ENCODE peak calls at places on chromosome 9, in eight cellular contexts. X, T, H, S, C, D, Q and E are unnamed samples.

GRCh38 chr9:37917801-37918664 is 14.1 kb upstream of the SLC25A51 start:
- DNase-seq in C (no peak), T (no peak), X (peak), D (no peak), Q (no peak), S (no peak), H (peak), E (no peak)

GRCh38 chr9:99966720-99967119 is 60.3 kb downstream of the STX17 start:
- DNase-seq in Q (no peak), D (no peak), X (no peak), C (no peak), H (no peak), T (peak), S (peak), E (no peak)

GRCh38 chr9:129140397-129141065 is 29.3 kb downstream of the PTPA start:
- DNase-seq in Q (peak), D (peak), H (peak), X (peak), C (peak), T (no peak), S (no peak), E (peak)

GRCh38 chr9:79709945-79710674 is 138.3 kb downstream of the TLE4 start:
- DNase-seq in Q (no peak), X (no peak), S (no peak), D (no peak), H (no peak), T (no peak), C (no peak), E (no peak)

GRCh38 chr9:108634164-108634563 is 221.6 kb downstream of the ACTL7B start:
- DNase-seq in H (no peak), C (peak), Q (no peak), D (no peak), S (peak), T (no peak), X (no peak), E (no peak)

GRCh38 chr9:35669331-35670145 is 4.2 kb upstream of the CA9 start:
- DNase-seq in S (no peak), Q (no peak), T (no peak), D (no peak), H (no peak), C (peak), X (no peak), E (no peak)

GRCh38 chr9:77839459-77840140 is 191.5 kb upstream of the GNA14 start:
- DNase-seq in C (no peak), H (no peak), T (no peak), X (no peak), Q (no peak), S (peak), D (no peak), E (no peak)

GRCh38 chr9:8659121-8659520 is 859.5 kb upstream of the DMAC1 start:
- DNase-seq in C (no peak), Q (no peak), D (no peak), X (no peak), H (no peak), T (no peak), S (no peak), E (no peak)

GRCh38 chr9:96048954-96049831 is 173.7 kb downstream of the ERCC6L2 start:
- DNase-seq in Q (no peak), C (no peak), X (peak), S (no peak), T (no peak), H (peak), D (no peak), E (no peak)

GRCh38 chr9:87894998-87895625 is 12.4 kb downstream of the SPATA31E1 start:
- DNase-seq in C (no peak), H (no peak), S (no peak), X (no peak), Q (no peak), T (no peak), D (no peak), E (no peak)

GRCh38 chr9:108478431-108478837 is 377.4 kb downstream of the ACTL7B start:
- DNase-seq in T (no peak), X (peak), C (peak), H (peak), S (no peak), D (no peak), Q (peak), E (no peak)

GRCh38 chr9:102135768-102136167 is 397.3 kb upstream of the GRIN3A start:
- DNase-seq in T (no peak), S (no peak), X (no peak), C (no peak), D (no peak), Q (no peak), H (no peak), E (no peak)

GRCh38 chr9:105973811-105974407 is 279.6 kb downstream of the TMEM38B start:
- DNase-seq in S (no peak), Q (no peak), C (no peak), X (no peak), T (no peak), D (no peak), H (no peak), E (no peak)

GRCh38 chr9:78167356-78167755 is 68.5 kb upstream of the CEP78 start:
- DNase-seq in Q (no peak), H (no peak), D (no peak), S (no peak), X (no peak), T (no peak), C (peak), E (no peak)

GRCh38 chr9:111287127-111287526 is 42.9 kb downstream of the OR2K2 start:
- DNase-seq in X (no peak), Q (no peak), S (peak), D (no peak), T (no peak), C (no peak), H (no peak), E (no peak)

GRCh38 chr9:94980947-94981632 is 254.6 kb downstream of the AOPEP start:
- DNase-seq in D (no peak), S (no peak), Q (no peak), H (no peak), C (no peak), X (no peak), T (no peak), E (no peak)

GRCh38 chr9:97808972-97809371 is 44.1 kb upstream of the FOXE1 start:
- DNase-seq in Q (no peak), H (no peak), T (no peak), C (no peak), S (no peak), D (no peak), X (no peak), E (no peak)

GRCh38 chr9:124125590-124126047 is 114.1 kb downstream of the LHX2 start:
- DNase-seq in H (no peak), D (no peak), X (no peak), Q (no peak), C (no peak), S (no peak), T (no peak), E (no peak)

GRCh38 chr9:124256517-124257069 is 1.2 kb upstream of the NEK6 start:
- DNase-seq in T (no peak), C (peak), H (peak), D (no peak), Q (no peak), X (no peak), S (no peak), E (no peak)

GRCh38 chr9:95073918-95074317 is 243.6 kb downstream of the FANCC start:
- DNase-seq in T (no peak), Q (no peak), X (no peak), H (peak), D (no peak), C (no peak), S (no peak), E (no peak)

GRCh38 chr9:112558476-112558875 is 71.8 kb downstream of the KIAA1958 start:
- DNase-seq in C (no peak), Q (no peak), D (no peak), S (no peak), T (no peak), H (no peak), X (no peak), E (no peak)

GRCh38 chr9:109156705-109157104 is 10.3 kb downstream of the FRRS1L start:
- DNase-seq in D (no peak), Q (no peak), C (no peak), X (no peak), T (no peak), H (no peak), S (no peak), E (peak)

GRCh38 chr9:976805-977360 is 428 bp downstream of the DMRT3 start:
- DNase-seq in D (no peak), H (no peak), T (no peak), X (no peak), C (no peak), S (no peak), Q (no peak), E (no peak)

GRCh38 chr9:112013261-112013660 is 116.6 kb downstream of the UGCG start:
- DNase-seq in X (no peak), H (no peak), C (no peak), Q (no peak), T (no peak), S (no peak), D (no peak), E (no peak)

GRCh38 chr9:105950448-105950847 is 256.1 kb downstream of the TMEM38B start:
- DNase-seq in S (no peak), D (no peak), H (no peak), T (no peak), X (no peak), C (no peak), Q (no peak), E (no peak)

GRCh38 chr9:114460513-114461225 is 44.6 kb downstream of the WHRN start:
- DNase-seq in C (no peak), D (no peak), S (no peak), H (no peak), T (no peak), X (no peak), Q (no peak), E (no peak)

GRCh38 chr9:77964258-77964657 is 67.4 kb downstream of the GNAQ start:
- DNase-seq in H (no peak), T (no peak), Q (no peak), X (no peak), S (no peak), C (no peak), D (no peak), E (no peak)

GRCh38 chr9:76987594-76988200 is 31.8 kb upstream of the FOXB2 start:
- DNase-seq in Q (peak), C (peak), T (peak), X (no peak), D (no peak), H (no peak), S (peak), E (peak)

GRCh38 chr9:72931897-72932296 is 21.0 kb downstream of the ALDH1A1 start:
- DNase-seq in D (no peak), C (no peak), H (no peak), T (no peak), X (no peak), Q (no peak), S (no peak), E (no peak)

GRCh38 chr9:34994429-34995287 is 5.1 kb downstream of the DNAJB5 start:
- DNase-seq in S (peak), T (no peak), Q (peak), D (no peak), X (no peak), C (peak), H (no peak), E (no peak)

GRCh38 chr9:94802795-94803194 is 76.3 kb downstream of the AOPEP start:
- DNase-seq in D (no peak), S (no peak), T (no peak), X (no peak), C (no peak), H (no peak), Q (no peak), E (no peak)

GRCh38 chr9:102779341-102779740 is 215.8 kb upstream of the CYLC2 start:
- DNase-seq in H (no peak), Q (no peak), T (no peak), C (no peak), X (no peak), S (no peak), D (no peak), E (no peak)

GRCh38 chr9:99365233-99365980 is 143.3 kb downstream of the SEC61B start:
- DNase-seq in C (no peak), H (no peak), S (no peak), T (no peak), D (no peak), X (no peak), Q (no peak), E (no peak)

GRCh38 chr9:12880406-12881016 is 105.7 kb downstream of the LURAP1L start:
- DNase-seq in C (no peak), T (no peak), X (no peak), Q (no peak), S (no peak), H (no peak), D (no peak), E (no peak)

GRCh38 chr9:81737871-81738507 is 48.6 kb upstream of the TLE1 start:
- DNase-seq in S (peak), H (no peak), D (no peak), T (no peak), C (peak), Q (peak), X (no peak), E (peak)

GRCh38 chr9:91422832-91423711 is 560 bp downstream of the NFIL3 start:
- DNase-seq in C (peak), T (no peak), H (peak), Q (peak), S (no peak), X (peak), D (peak), E (peak)

GRCh38 chr9:110923601-110924000 is 114.7 kb downstream of the LPAR1 start:
- DNase-seq in D (no peak), X (no peak), H (no peak), T (no peak), Q (no peak), C (no peak), S (no peak), E (no peak)

GRCh38 chr9:27273186-27273585 is 23.8 kb downstream of the EQTN start:
- DNase-seq in X (no peak), S (no peak), D (no peak), T (no peak), H (no peak), Q (no peak), C (no peak), E (no peak)

GRCh38 chr9:75168270-75169185 is 80.2 kb downstream of the OSTF1 start:
- DNase-seq in C (no peak), Q (no peak), D (no peak), X (no peak), S (no peak), H (no peak), T (no peak), E (no peak)

GRCh38 chr9:75163764-75164163 is 75.5 kb downstream of the OSTF1 start:
- DNase-seq in D (no peak), Q (no peak), T (no peak), C (no peak), X (no peak), H (no peak), S (no peak), E (no peak)

GRCh38 chr9:75164573-75164972 is 76.3 kb downstream of the OSTF1 start:
- DNase-seq in C (no peak), X (no peak), H (no peak), D (no peak), Q (no peak), S (no peak), T (no peak), E (no peak)

GRCh38 chr9:75169623-75170022 is 81.3 kb downstream of the OSTF1 start:
- DNase-seq in H (no peak), C (no peak), X (no peak), Q (no peak), D (no peak), T (no peak), S (no peak), E (no peak)

DNA sequence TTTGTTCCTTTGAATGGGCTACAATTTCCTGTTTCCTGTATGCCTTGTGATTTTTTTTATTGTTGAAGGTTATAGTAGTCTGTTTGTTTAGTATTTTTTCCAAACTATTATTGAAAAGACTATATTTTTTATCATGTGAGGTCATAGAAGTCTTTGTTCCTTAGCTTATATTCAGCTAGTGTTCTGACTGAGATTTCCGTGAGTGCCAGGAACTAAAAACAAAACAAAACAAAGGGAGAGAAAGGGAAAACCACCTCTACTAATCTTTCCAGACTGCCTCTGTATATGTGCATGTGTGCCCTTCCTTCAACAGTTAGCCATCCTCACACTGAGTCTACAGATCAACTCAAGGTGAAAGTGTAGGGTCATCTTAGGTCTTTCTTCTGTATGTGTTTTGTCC is 79.0 kb downstream of the OSTF1 start:
- DNase-seq in H (no peak), S (no peak), X (no peak), C (no peak), Q (no peak), T (no peak), D (no peak), E (no peak)
- TF ChIP-seq POLR2A in H (no peak), S (no peak), X (no peak), C (no peak), Q (no peak), T (no peak), D (no peak), E (no peak)

GRCh38 chr9:92600742-92601261 is 65.0 kb upstream of the ECM2 start:
- DNase-seq in X (no peak), Q (no peak), T (no peak), C (no peak), S (no peak), H (no peak), D (no peak), E (no peak)
- TF ChIP-seq POLR2A in X (no peak), Q (no peak), T (no peak), C (no peak), S (no peak), H (no peak), D (no peak), E (no peak)

GRCh38 chr9:130499804-130500263 is 55.1 kb downstream of the ASS1 start:
- DNase-seq in C (peak), T (no peak), Q (peak), D (no peak), S (peak), H (no peak), X (no peak), E (no peak)
- TF ChIP-seq POLR2A in C (no peak), T (no peak), Q (no peak), D (no peak), S (no peak), H (no peak), X (no peak), E (no peak)

GRCh38 chr9:137263506-137263905 is 8.4 kb downstream of the NELFB start:
- DNase-seq in X (no peak), D (no peak), C (no peak), H (no peak), Q (peak), S (no peak), T (no peak), E (no peak)

GRCh38 chr9:137266162-137266527 is 11.0 kb downstream of the NELFB start:
- DNase-seq in S (no peak), H (no peak), D (peak), C (no peak), Q (no peak), T (no peak), X (no peak), E (no peak)

GRCh38 chr9:137266589-137267453 is 10.7 kb upstream of the TOR4A start:
- DNase-seq in D (no peak), C (no peak), Q (no peak), S (no peak), X (no peak), H (no peak), T (no peak), E (no peak)

GRCh38 chr9:137264067-137264466 is 8.9 kb downstream of the NELFB start:
- DNase-seq in T (no peak), D (no peak), S (no peak), X (peak), H (no peak), Q (no peak), C (no peak), E (no peak)

DNA sequence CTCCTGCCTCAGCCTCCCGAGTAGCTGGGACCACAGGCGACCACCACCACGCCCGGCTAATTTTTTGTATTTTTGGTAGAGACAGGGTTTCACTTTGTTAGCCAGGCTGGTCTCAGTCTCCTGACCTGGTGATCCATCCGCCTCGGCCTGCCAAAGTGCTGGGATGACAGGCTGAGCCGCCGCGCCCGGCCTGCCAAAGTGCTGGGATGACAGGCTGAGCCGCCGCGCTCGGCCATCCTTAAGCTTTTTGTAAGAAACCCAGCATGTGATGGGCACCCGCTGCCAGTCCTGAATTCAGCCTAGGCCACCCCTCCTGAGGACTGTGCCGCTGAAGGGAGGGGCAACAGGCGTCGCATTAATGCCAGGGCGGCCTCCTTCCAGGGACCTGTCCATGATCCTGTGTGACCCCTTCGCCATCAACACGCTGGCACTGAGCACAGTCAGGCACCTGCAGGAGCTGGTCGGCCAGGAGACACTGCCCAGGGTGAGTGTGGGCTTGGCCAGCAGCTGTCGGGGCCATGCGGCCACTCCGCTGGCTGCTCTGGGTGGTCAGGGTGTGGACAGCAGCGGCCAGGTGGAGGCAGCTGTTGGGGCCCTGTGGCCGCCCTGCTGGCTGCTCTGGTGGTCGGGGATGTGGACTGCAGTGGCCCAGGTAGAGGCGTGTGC is 10.5 kb downstream of the NELFB start:
- DNase-seq in T (no peak), Q (no peak), D (no peak), X (no peak), S (no peak), H (no peak), C (no peak), E (no peak)
- TF ChIP-seq POLR2A in T (no peak), Q (no peak), D (no peak), X (no peak), S (no peak), H (no peak), C (no peak), E (no peak)

GRCh38 chr9:131668057-131668438 is 71.8 kb downstream of the RAPGEF1 start:
- DNase-seq in C (no peak), X (no peak), S (no peak), D (no peak), H (no peak), Q (no peak), T (no peak), E (no peak)

GRCh38 chr9:131667576-131667975 is 72.3 kb downstream of the RAPGEF1 start:
- DNase-seq in H (no peak), S (no peak), Q (no peak), X (no peak), D (no peak), T (no peak), C (no peak), E (no peak)

GRCh38 chr9:131669234-131670172 is 70.4 kb downstream of the RAPGEF1 start:
- DNase-seq in H (no peak), C (no peak), S (no peak), Q (no peak), D (no peak), T (no peak), X (no peak), E (no peak)

GRCh38 chr9:131670247-131670681 is 69.6 kb downstream of the RAPGEF1 start:
- DNase-seq in X (peak), C (peak), D (no peak), Q (peak), T (no peak), H (peak), S (no peak), E (no peak)

DNA sequence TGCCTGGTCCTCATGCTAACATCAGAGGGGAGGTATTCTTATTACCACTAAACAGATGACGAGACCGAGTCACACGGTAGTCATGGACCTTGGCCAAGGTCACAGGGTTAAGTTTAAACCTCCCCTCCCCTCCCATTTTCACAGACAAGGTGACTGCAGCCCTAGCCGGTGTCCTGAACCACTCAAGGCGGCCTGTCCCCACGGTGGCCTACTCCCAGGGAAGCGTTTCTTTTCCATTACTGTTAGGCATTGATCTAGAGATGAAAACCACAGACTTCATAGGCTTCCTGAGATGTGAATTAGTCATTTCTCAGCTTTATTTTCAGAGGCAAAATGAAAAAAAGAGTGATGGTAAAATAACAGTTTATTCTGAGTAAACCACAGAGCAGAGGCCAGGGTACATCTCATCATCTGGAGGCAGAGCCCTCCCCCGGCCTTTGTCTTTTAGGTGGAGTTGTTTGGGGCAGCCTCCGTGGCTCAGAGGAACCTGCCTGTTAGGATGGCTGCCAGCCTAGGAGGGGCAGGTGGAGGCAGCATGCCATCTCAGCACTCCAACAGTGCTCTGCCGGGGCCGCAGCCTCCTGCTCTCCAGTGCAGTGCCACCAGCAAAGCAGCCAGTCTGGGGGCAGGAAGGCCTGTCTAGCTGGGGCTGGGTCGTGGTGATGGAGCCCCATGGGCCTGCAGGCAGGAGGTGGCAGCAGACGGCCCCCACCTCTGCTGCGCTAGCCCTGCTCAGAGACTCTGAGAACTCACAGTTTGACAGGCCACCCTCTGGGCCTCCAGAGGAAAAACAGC is 71.2 kb downstream of the RAPGEF1 start:
- DNase-seq in S (no peak), D (no peak), Q (peak), X (peak), H (no peak), C (no peak), T (no peak), E (no peak)
- TF ChIP-seq POLR2A in S (no peak), D (no peak), Q (no peak), X (no peak), H (no peak), C (no peak), T (no peak), E (no peak)